ENCODE peak calls at places on chromosomes 5 and 9, in eight cellular contexts. A is fibroblast of pulmonary artery, E is AG04449, X is lung, W is heart left ventricle, K is kidney epithelial cell, U is endothelial cell, O is HepG2. V is an unnamed sample.

GRCh38 chr5:159605585-159605984 is 275.3 kb upstream of the IL12B start:
- DNase-seq in A (peak), E (no peak), X (peak), W (no peak), K (no peak), U (no peak), O (no peak), V (no peak)

GRCh38 chr5:14628346-14628745 is 36.2 kb upstream of the OTULIN start:
- DNase-seq in A (peak), E (no peak), X (no peak), W (no peak), K (peak), U (peak), O (peak), V (peak)

GRCh38 chr5:139204196-139204595 is 6.0 kb upstream of the SIL1 start:
- DNase-seq in A (no peak), E (no peak), X (no peak), W (no peak), K (no peak), U (no peak), O (no peak), V (no peak)

GRCh38 chr5:131613423-131613822 is 21.6 kb downstream of the RAPGEF6 start:
- DNase-seq in A (no peak), E (no peak), X (no peak), W (no peak), K (no peak), U (no peak), O (no peak), V (no peak)

GRCh38 chr9:125829743-125830142 is 82.6 kb downstream of the PBX3 start:
- DNase-seq in A (peak), E (no peak), X (no peak), W (no peak), K (no peak), U (no peak), O (no peak), V (peak)

GRCh38 chr9:134562146-134562753 is 79.4 kb upstream of the COL5A1 start:
- DNase-seq in A (no peak), E (no peak), X (no peak), W (no peak), K (no peak), U (no peak), O (no peak), V (no peak)

GRCh38 chr9:69970001-69970531 is 73.6 kb upstream of the MAMDC2 start:
- DNase-seq in A (peak), E (no peak), X (no peak), W (no peak), K (no peak), U (no peak), O (no peak), V (no peak)

GRCh38 chr9:103397868-103398600 is 402.9 kb downstream of the CYLC2 start:
- DNase-seq in A (peak), E (no peak), X (peak), W (no peak), K (peak), U (no peak), O (peak), V (peak)

GRCh38 chr5:14728109-14728938 is 63.8 kb downstream of the OTULIN start:
- DNase-seq in A (no peak), E (no peak), X (no peak), W (no peak), K (no peak), U (peak), O (peak), V (no peak)

GRCh38 chr5:68593211-68593701 is 377.7 kb downstream of the PIK3R1 start:
- DNase-seq in A (no peak), E (no peak), X (no peak), W (no peak), K (peak), U (no peak), O (no peak), V (no peak)

GRCh38 chr5:41575110-41575779 is 64.8 kb upstream of the PLCXD3 start:
- DNase-seq in A (no peak), E (no peak), X (no peak), W (no peak), K (no peak), U (no peak), O (no peak), V (no peak)

GRCh38 chr9:92332577-92333287 is 7.0 kb downstream of the CENPP start:
- DNase-seq in A (peak), E (peak), X (no peak), W (no peak), K (no peak), U (no peak), O (no peak), V (peak)

GRCh38 chr5:114010362-114010761 is 351.5 kb upstream of the KCNN2 start:
- DNase-seq in A (peak), E (peak), X (no peak), W (no peak), K (peak), U (no peak), O (no peak), V (peak)

GRCh38 chr9:13550519-13550918 is 271.0 kb upstream of the MPDZ start:
- DNase-seq in A (no peak), E (no peak), X (no peak), W (no peak), K (no peak), U (no peak), O (no peak), V (no peak)

GRCh38 chr5:79183011-79183410 is 52.9 kb upstream of the JMY start:
- DNase-seq in A (no peak), E (no peak), X (no peak), W (no peak), K (no peak), U (no peak), O (no peak), V (peak)

GRCh38 chr9:470795-471194 is 256.1 kb downstream of the DOCK8 start:
- DNase-seq in A (peak), E (no peak), X (no peak), W (no peak), K (no peak), U (no peak), O (no peak), V (no peak)

GRCh38 chr9:96100385-96100978 is 201.5 kb downstream of the HSD17B3 start:
- DNase-seq in A (no peak), E (no peak), X (no peak), W (no peak), K (no peak), U (no peak), O (no peak), V (no peak)

GRCh38 chr5:178589180-178590140 is 733 bp downstream of the COL23A1 start:
- DNase-seq in A (peak), E (no peak), X (no peak), W (no peak), K (no peak), U (peak), O (no peak), V (peak)

GRCh38 chr5:159799701-159800100 is 116.6 kb upstream of the ADRA1B start:
- DNase-seq in A (no peak), E (no peak), X (no peak), W (no peak), K (no peak), U (no peak), O (no peak), V (no peak)

GRCh38 chr5:11251242-11251641 is 490.2 kb upstream of the DAP start:
- DNase-seq in A (no peak), E (no peak), X (no peak), W (no peak), K (peak), U (no peak), O (peak), V (peak)

GRCh38 chr5:11248958-11249357 is 487.9 kb upstream of the DAP start:
- DNase-seq in A (no peak), E (no peak), X (no peak), W (no peak), K (no peak), U (no peak), O (no peak), V (no peak)

GRCh38 chr5:11252523-11252922 is 491.5 kb upstream of the DAP start:
- DNase-seq in A (no peak), E (no peak), X (no peak), W (no peak), K (no peak), U (no peak), O (no peak), V (no peak)

GRCh38 chr5:11247224-11247623 is 486.2 kb upstream of the DAP start:
- DNase-seq in A (no peak), E (no peak), X (no peak), W (no peak), K (no peak), U (no peak), O (no peak), V (no peak)
- TF ChIP-seq CTCF in A (no peak), E (no peak), X (no peak), W (no peak), K (no peak), U (peak), O (no peak), V (no peak)

GRCh38 chr5:172370237-172370640 is 84.1 kb downstream of the SH3PXD2B start:
- DNase-seq in A (no peak), E (no peak), X (no peak), W (no peak), K (no peak), U (no peak), O (no peak), V (no peak)
- TF ChIP-seq CTCF in A (no peak), E (no peak), X (no peak), W (no peak), K (no peak), U (no peak), O (no peak), V (no peak)

GRCh38 chr5:140821375-140822280 is at the start of gene PCDHA5:
- DNase-seq in A (peak), E (no peak), X (no peak), W (no peak), K (no peak), U (no peak), O (peak), V (no peak)
- TF ChIP-seq CTCF in A (peak), E (peak), X (no peak), W (no peak), K (peak), U (no peak), O (peak), V (peak)

GRCh38 chr5:172870261-172870806 is 36.3 kb downstream of the ERGIC1 start:
- DNase-seq in A (peak), E (peak), X (peak), W (peak), K (peak), U (no peak), O (no peak), V (peak)

GRCh38 chr5:172869734-172870133 is 35.7 kb downstream of the ERGIC1 start:
- DNase-seq in A (no peak), E (no peak), X (no peak), W (no peak), K (no peak), U (no peak), O (no peak), V (no peak)

GRCh38 chr5:172867761-172868435 is 33.8 kb downstream of the ERGIC1 start:
- DNase-seq in A (no peak), E (no peak), X (no peak), W (peak), K (no peak), U (no peak), O (no peak), V (no peak)

GRCh38 chr5:172868436-172868923 is 34.4 kb downstream of the ERGIC1 start:
- DNase-seq in A (peak), E (no peak), X (no peak), W (peak), K (no peak), U (no peak), O (peak), V (peak)

GRCh38 chr5:172868924-172869565 is 35.0 kb downstream of the ERGIC1 start:
- DNase-seq in A (peak), E (peak), X (peak), W (peak), K (peak), U (no peak), O (peak), V (peak)
- TF ChIP-seq CTCF in A (peak), E (peak), X (no peak), W (peak), K (peak), U (no peak), O (peak), V (peak)

DNA sequence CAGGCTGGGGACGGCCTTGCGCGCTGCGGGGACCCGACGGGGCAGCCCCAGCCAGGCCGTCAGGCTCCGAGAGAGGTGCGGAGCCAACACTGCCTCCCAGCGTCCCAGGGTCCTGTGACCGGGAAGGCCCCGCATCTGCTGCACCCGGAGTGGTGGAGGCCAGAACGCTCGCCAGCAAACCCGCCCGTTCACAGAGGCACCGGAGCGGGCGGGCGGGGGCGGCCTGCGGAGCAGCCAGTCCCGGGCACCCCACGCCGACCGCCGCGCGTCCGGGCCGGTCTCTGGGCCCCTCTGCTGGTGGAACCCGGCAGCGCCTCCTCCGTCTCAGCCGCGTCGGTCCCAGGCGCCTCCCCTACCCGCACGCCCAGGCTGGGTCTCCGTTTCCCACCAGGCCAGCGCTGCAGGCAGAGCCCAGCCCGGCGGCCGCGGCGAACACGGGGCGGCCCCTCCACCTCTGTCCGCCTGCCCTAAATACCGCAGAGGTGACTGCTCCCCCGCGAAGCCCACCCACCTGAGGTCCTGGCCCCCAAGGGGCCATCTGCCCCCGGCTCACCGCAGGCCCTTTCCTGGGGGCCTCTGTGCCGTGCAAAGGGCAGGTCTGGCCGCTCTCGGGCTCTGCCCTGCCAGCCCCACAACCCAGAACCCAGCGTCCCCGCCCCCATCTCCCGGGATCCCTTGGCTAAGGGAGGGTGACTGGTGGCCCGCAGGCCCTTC is 15.9 kb downstream of the EXD3 start:
- DNase-seq in A (peak), E (no peak), X (no peak), W (peak), K (no peak), U (peak), O (peak), V (peak)
- TF ChIP-seq CTCF in A (peak), E (peak), X (peak), W (peak), K (peak), U (peak), O (peak), V (peak)

GRCh38 chr9:98046161-98046543 is 10.4 kb upstream of the NANS start:
- DNase-seq in A (no peak), E (no peak), X (no peak), W (no peak), K (no peak), U (no peak), O (no peak), V (no peak)
- TF ChIP-seq CTCF in A (no peak), E (no peak), X (no peak), W (no peak), K (no peak), U (no peak), O (no peak), V (no peak)

GRCh38 chr9:133421615-133422542 is at the start of gene ADAMTS13:
- DNase-seq in A (no peak), E (no peak), X (no peak), W (no peak), K (no peak), U (no peak), O (peak), V (peak)
- TF ChIP-seq CTCF in A (no peak), E (peak), X (no peak), W (no peak), K (peak), U (no peak), O (peak), V (no peak)

V was measured in fibroblast of villous mesenchyme.